ENCODE peak calls at places on chromosomes 3 and 15, in four cellular contexts. One of them, this sample, is unnamed.

GRCh38 chr3:22296641-22297040 is 545.6 kb upstream of the ZNF385D start:
- DNase-seq in right atrium auricular region: no peak
- DNase-seq in psoas muscle: no peak
- DNase-seq in SW 1271: no peak
- DNase-seq in this sample: no peak

GRCh38 chr3:10835406-10835805 is 19.4 kb downstream of the SLC6A11 start:
- DNase-seq in psoas muscle: no peak
- DNase-seq in SW 1271: no peak
- DNase-seq in right atrium auricular region: no peak
- DNase-seq in this sample: no peak

GRCh38 chr15:73957785-73958184 is 31.5 kb downstream of the LOXL1 start:
- DNase-seq in psoas muscle: no peak
- DNase-seq in right atrium auricular region: no peak
- DNase-seq in SW 1271: no peak
- DNase-seq in this sample: no peak

GRCh38 chr3:126340943-126341754 is 16.1 kb downstream of the KLF15 start:
- DNase-seq in SW 1271: no peak
- DNase-seq in right atrium auricular region: peak
- DNase-seq in psoas muscle: peak
- DNase-seq in this sample: no peak

GRCh38 chr3:42582474-42583070 is 805 bp upstream of the SEC22C start:
- DNase-seq in psoas muscle: no peak
- DNase-seq in SW 1271: no peak
- DNase-seq in right atrium auricular region: no peak
- DNase-seq in this sample: no peak

GRCh38 chr15:52220896-52221660 is 29.9 kb upstream of the GNB5 start:
- DNase-seq in psoas muscle: no peak
- DNase-seq in SW 1271: no peak
- DNase-seq in right atrium auricular region: no peak
- DNase-seq in this sample: no peak

GRCh38 chr3:111534701-111535100 is 7.3 kb upstream of the CD96 start:
- DNase-seq in right atrium auricular region: no peak
- DNase-seq in psoas muscle: no peak
- DNase-seq in SW 1271: no peak
- DNase-seq in this sample: no peak

GRCh38 chr3:184259878-184260570 is 1.3 kb downstream of the CAMK2N2 start:
- DNase-seq in psoas muscle: no peak
- DNase-seq in SW 1271: no peak
- DNase-seq in right atrium auricular region: no peak
- DNase-seq in this sample: no peak

GRCh38 chr15:40436116-40436891 is 4.4 kb upstream of the BAHD1 start:
- DNase-seq in right atrium auricular region: no peak
- DNase-seq in SW 1271: no peak
- DNase-seq in psoas muscle: peak
- DNase-seq in this sample: no peak

GRCh38 chr15:95857124-95857757 is 473.3 kb upstream of the NR2F2 start:
- DNase-seq in SW 1271: no peak
- DNase-seq in psoas muscle: no peak
- DNase-seq in right atrium auricular region: no peak
- DNase-seq in this sample: no peak

GRCh38 chr3:188160751-188161150 is 6.8 kb downstream of the LPP start:
- DNase-seq in SW 1271: no peak
- DNase-seq in psoas muscle: no peak
- DNase-seq in right atrium auricular region: no peak
- DNase-seq in this sample: no peak

GRCh38 chr3:146865175-146865755 is 260.1 kb upstream of the PLSCR5 start:
- DNase-seq in SW 1271: no peak
- DNase-seq in right atrium auricular region: no peak
- DNase-seq in psoas muscle: no peak
- DNase-seq in this sample: no peak

GRCh38 chr15:67186226-67186649 is 68.2 kb downstream of the AAGAB start:
- DNase-seq in SW 1271: no peak
- DNase-seq in psoas muscle: peak
- DNase-seq in right atrium auricular region: peak
- DNase-seq in this sample: no peak

GRCh38 chr3:140334105-140334504 is 343.8 kb upstream of the TRIM42 start:
- DNase-seq in psoas muscle: no peak
- DNase-seq in SW 1271: no peak
- DNase-seq in right atrium auricular region: no peak
- DNase-seq in this sample: no peak

GRCh38 chr3:71998995-71999673 is 214.2 kb upstream of the PROK2 start:
- DNase-seq in psoas muscle: no peak
- DNase-seq in right atrium auricular region: no peak
- DNase-seq in SW 1271: no peak
- DNase-seq in this sample: peak

GRCh38 chr3:170458285-170458684 is 39.6 kb downstream of the CLDN11 start:
- DNase-seq in right atrium auricular region: no peak
- DNase-seq in psoas muscle: no peak
- DNase-seq in SW 1271: no peak
- DNase-seq in this sample: no peak

GRCh38 chr15:52803543-52804306 is 13.6 kb upstream of the ONECUT1 start:
- DNase-seq in SW 1271: no peak
- DNase-seq in right atrium auricular region: no peak
- DNase-seq in psoas muscle: no peak
- DNase-seq in this sample: no peak